ENCODE peak calls at places on chromosome 5, in seven cellular contexts. One of them, this sample, is unnamed.

GRCh38 chr5:133050500-133050899 is 1.3 kb upstream of the HSPA4 start:
- DNase-seq in Peyer's patch: no peak
- DNase-seq in heart left ventricle: no peak
- DNase-seq in GM23338: peak; percentile 89
- DNase-seq in cardiac muscle cell: no peak
- DNase-seq in astrocyte: no peak
- DNase-seq in Caco-2: no peak
- DNase-seq in this sample: no peak

GRCh38 chr5:148632280-148632679 is 22.0 kb downstream of the HTR4 start:
- DNase-seq in cardiac muscle cell: no peak
- DNase-seq in Peyer's patch: no peak
- DNase-seq in Caco-2: no peak
- DNase-seq in astrocyte: no peak
- DNase-seq in GM23338: no peak
- DNase-seq in heart left ventricle: no peak
- DNase-seq in this sample: no peak

GRCh38 chr5:20276061-20276958 is 288.3 kb upstream of the CDH18 start:
- DNase-seq in heart left ventricle: no peak
- DNase-seq in cardiac muscle cell: no peak
- DNase-seq in GM23338: peak; percentile 11
- DNase-seq in Peyer's patch: no peak
- DNase-seq in Caco-2: no peak
- DNase-seq in astrocyte: peak; percentile 95
- DNase-seq in this sample: no peak

GRCh38 chr5:67334383-67334782 is 137.8 kb upstream of the CD180 start:
- DNase-seq in Caco-2: no peak
- DNase-seq in heart left ventricle: no peak
- DNase-seq in cardiac muscle cell: no peak
- DNase-seq in astrocyte: no peak
- DNase-seq in GM23338: no peak
- DNase-seq in Peyer's patch: no peak
- DNase-seq in this sample: no peak

GRCh38 chr5:135039526-135040296 is 5.7 kb upstream of the PITX1 start:
- DNase-seq in astrocyte: no peak
- DNase-seq in GM23338: peak; percentile 79
- DNase-seq in cardiac muscle cell: peak; percentile 38
- DNase-seq in heart left ventricle: no peak
- DNase-seq in Caco-2: no peak
- DNase-seq in Peyer's patch: no peak
- DNase-seq in this sample: no peak

GRCh38 chr5:68239485-68239884 is 23.9 kb downstream of the PIK3R1 start:
- DNase-seq in Peyer's patch: peak; percentile 93
- DNase-seq in cardiac muscle cell: no peak
- DNase-seq in heart left ventricle: peak; percentile 79
- DNase-seq in astrocyte: peak; percentile 91
- DNase-seq in GM23338: peak; percentile 16
- DNase-seq in Caco-2: no peak
- DNase-seq in this sample: peak; percentile 58

GRCh38 chr5:135222171-135222681 is 176.8 kb downstream of the MACROH2A1 start:
- DNase-seq in astrocyte: no peak
- DNase-seq in Caco-2: peak; percentile 27
- DNase-seq in Peyer's patch: peak; percentile 35
- DNase-seq in cardiac muscle cell: no peak
- DNase-seq in heart left ventricle: no peak
- DNase-seq in GM23338: no peak
- DNase-seq in this sample: no peak

GRCh38 chr5:81136557-81136956 is 96.6 kb upstream of the CKMT2 start:
- DNase-seq in GM23338: no peak
- DNase-seq in heart left ventricle: no peak
- DNase-seq in cardiac muscle cell: no peak
- DNase-seq in Peyer's patch: no peak
- DNase-seq in Caco-2: no peak
- DNase-seq in astrocyte: no peak
- DNase-seq in this sample: no peak

GRCh38 chr5:167271061-167271460 is 1020.4 kb upstream of the WWC1 start:
- DNase-seq in Caco-2: no peak
- DNase-seq in astrocyte: no peak
- DNase-seq in cardiac muscle cell: no peak
- DNase-seq in heart left ventricle: no peak
- DNase-seq in GM23338: no peak
- DNase-seq in Peyer's patch: no peak
- DNase-seq in this sample: no peak

GRCh38 chr5:104569621-104570020 is 1007.0 kb upstream of the NUDT12 start:
- DNase-seq in GM23338: no peak
- DNase-seq in Peyer's patch: no peak
- DNase-seq in Caco-2: no peak
- DNase-seq in heart left ventricle: no peak
- DNase-seq in cardiac muscle cell: no peak
- DNase-seq in astrocyte: peak; percentile 16
- DNase-seq in this sample: no peak

GRCh38 chr5:21681906-21682305 is 1171.2 kb downstream of the CDH12 start:
- DNase-seq in heart left ventricle: no peak
- DNase-seq in astrocyte: no peak
- DNase-seq in cardiac muscle cell: no peak
- DNase-seq in Caco-2: no peak
- DNase-seq in Peyer's patch: no peak
- DNase-seq in GM23338: no peak
- DNase-seq in this sample: no peak

GRCh38 chr5:95842955-95843544 is 20.5 kb upstream of the GLRX start:
- DNase-seq in GM23338: peak; percentile 21
- DNase-seq in Peyer's patch: peak; percentile 88
- DNase-seq in astrocyte: peak; percentile 87
- DNase-seq in cardiac muscle cell: peak; percentile 51
- DNase-seq in Caco-2: no peak
- DNase-seq in heart left ventricle: peak; percentile 82
- DNase-seq in this sample: peak; percentile 74

GRCh38 chr5:107966216-107966615 is 295.5 kb upstream of the EFNA5 start:
- DNase-seq in cardiac muscle cell: no peak
- DNase-seq in heart left ventricle: no peak
- DNase-seq in Peyer's patch: no peak
- DNase-seq in astrocyte: no peak
- DNase-seq in GM23338: no peak
- DNase-seq in Caco-2: no peak
- DNase-seq in this sample: no peak

GRCh38 chr5:141234109-141234508 is 11.0 kb downstream of the PCDHB14 start:
- DNase-seq in Caco-2: no peak
- DNase-seq in Peyer's patch: no peak
- DNase-seq in cardiac muscle cell: no peak
- DNase-seq in GM23338: peak; percentile 76
- DNase-seq in astrocyte: no peak
- DNase-seq in heart left ventricle: no peak
- DNase-seq in this sample: no peak
- H3K4me3 ChIP-seq in Caco-2: no peak overlapping the region
- H3K4me3 ChIP-seq in Peyer's patch: no peak overlapping the region
- H3K4me3 ChIP-seq in cardiac muscle cell: no peak overlapping the region
- H3K4me3 ChIP-seq in GM23338: peak overlapping the region; percentile 57
- H3K4me3 ChIP-seq in astrocyte: no peak overlapping the region
- H3K4me3 ChIP-seq in heart left ventricle: peak overlapping the region; percentile 42
- H3K4me3 ChIP-seq in this sample: no peak overlapping the region

GRCh38 chr5:168308976-168309598 is 17.6 kb downstream of the WWC1 start:
- DNase-seq in heart left ventricle: no peak
- DNase-seq in cardiac muscle cell: no peak
- DNase-seq in GM23338: no peak
- DNase-seq in astrocyte: no peak
- DNase-seq in Caco-2: peak; percentile 78
- DNase-seq in Peyer's patch: no peak
- DNase-seq in this sample: no peak

GRCh38 chr5:168312606-168313297 is 21.3 kb downstream of the WWC1 start:
- DNase-seq in heart left ventricle: no peak
- DNase-seq in cardiac muscle cell: no peak
- DNase-seq in Peyer's patch: peak; percentile 54
- DNase-seq in astrocyte: no peak
- DNase-seq in Caco-2: no peak
- DNase-seq in GM23338: no peak
- DNase-seq in this sample: no peak

GRCh38 chr5:168313596-168314204 is 22.3 kb downstream of the WWC1 start:
- DNase-seq in GM23338: no peak
- DNase-seq in heart left ventricle: no peak
- DNase-seq in Caco-2: peak; percentile 74
- DNase-seq in cardiac muscle cell: no peak
- DNase-seq in astrocyte: no peak
- DNase-seq in Peyer's patch: peak; percentile 58
- DNase-seq in this sample: no peak

GRCh38 chr5:168307925-168308584 is 16.6 kb downstream of the WWC1 start:
- DNase-seq in Peyer's patch: no peak
- DNase-seq in GM23338: no peak
- DNase-seq in cardiac muscle cell: no peak
- DNase-seq in Caco-2: no peak
- DNase-seq in astrocyte: no peak
- DNase-seq in heart left ventricle: no peak
- DNase-seq in this sample: no peak

DNA sequence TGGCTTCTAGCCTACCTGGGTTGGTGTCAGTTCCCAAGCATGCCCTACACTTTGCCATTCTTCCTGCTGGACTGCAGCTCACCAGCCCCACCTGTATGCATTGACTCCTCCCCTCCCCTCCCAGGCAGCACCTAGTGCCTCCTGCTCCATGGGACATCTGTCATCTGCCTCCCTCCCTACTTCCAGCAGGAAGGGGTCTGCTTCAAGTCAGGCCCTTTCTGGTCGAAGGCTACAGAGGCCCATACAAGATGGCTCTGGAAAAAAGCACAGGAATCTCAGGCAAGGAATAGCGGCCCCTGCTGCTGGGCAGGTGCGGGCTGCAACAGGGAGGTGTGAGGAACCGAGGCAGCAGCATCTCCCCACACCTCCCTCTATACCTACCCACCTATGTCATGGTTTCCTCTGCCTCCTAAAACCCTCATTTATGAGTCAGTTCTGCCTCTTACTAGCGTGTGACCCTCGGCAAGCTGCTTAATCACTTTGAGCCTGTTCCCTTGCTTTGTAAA is 19.7 kb downstream of the WWC1 start:
- DNase-seq in GM23338: peak; percentile 55
- DNase-seq in astrocyte: no peak
- DNase-seq in heart left ventricle: no peak
- DNase-seq in Caco-2: peak; percentile 71
- DNase-seq in cardiac muscle cell: no peak
- DNase-seq in Peyer's patch: peak; percentile 56
- DNase-seq in this sample: no peak
- TF ChIP-seq CTCF in GM23338: peak; percentile 62
- TF ChIP-seq CTCF in astrocyte: no peak
- TF ChIP-seq CTCF in heart left ventricle: no peak
- TF ChIP-seq CTCF in Caco-2: no peak
- TF ChIP-seq CTCF in cardiac muscle cell: no peak
- TF ChIP-seq CTCF in Peyer's patch: peak; percentile 14
- TF ChIP-seq CTCF in this sample: no peak

GRCh38 chr5:597871-598563 is 14.1 kb upstream of the CEP72 start:
- DNase-seq in heart left ventricle: no peak
- DNase-seq in Caco-2: no peak
- DNase-seq in GM23338: no peak
- DNase-seq in cardiac muscle cell: no peak
- DNase-seq in astrocyte: no peak
- DNase-seq in Peyer's patch: no peak
- DNase-seq in this sample: no peak
- H3K36me3 ChIP-seq in heart left ventricle: no peaks in the 10 kb centered on the region
- H3K36me3 ChIP-seq in Caco-2: no peaks in the 10 kb centered on the region
- H3K36me3 ChIP-seq in GM23338: no peaks in the 10 kb centered on the region
- H3K36me3 ChIP-seq in cardiac muscle cell: no peaks in the 10 kb centered on the region
- H3K36me3 ChIP-seq in astrocyte: no peaks in the 10 kb centered on the region
- H3K36me3 ChIP-seq in Peyer's patch: no peaks in the 10 kb centered on the region
- H3K36me3 ChIP-seq in this sample: no peaks in the 10 kb centered on the region

GRCh38 chr5:5838493-5838892 is 416.0 kb downstream of the ICE1 start:
- DNase-seq in Caco-2: no peak
- DNase-seq in GM23338: peak; percentile 27
- DNase-seq in astrocyte: no peak
- DNase-seq in heart left ventricle: no peak
- DNase-seq in Peyer's patch: no peak
- DNase-seq in cardiac muscle cell: no peak
- DNase-seq in this sample: no peak
- H3K4me3 ChIP-seq in Caco-2: no peak overlapping the region
- H3K4me3 ChIP-seq in GM23338: no peak overlapping the region
- H3K4me3 ChIP-seq in astrocyte: no peak overlapping the region
- H3K4me3 ChIP-seq in heart left ventricle: no peak overlapping the region
- H3K4me3 ChIP-seq in Peyer's patch: no peak overlapping the region
- H3K4me3 ChIP-seq in cardiac muscle cell: no peak overlapping the region
- H3K4me3 ChIP-seq in this sample: no peak overlapping the region

DNA sequence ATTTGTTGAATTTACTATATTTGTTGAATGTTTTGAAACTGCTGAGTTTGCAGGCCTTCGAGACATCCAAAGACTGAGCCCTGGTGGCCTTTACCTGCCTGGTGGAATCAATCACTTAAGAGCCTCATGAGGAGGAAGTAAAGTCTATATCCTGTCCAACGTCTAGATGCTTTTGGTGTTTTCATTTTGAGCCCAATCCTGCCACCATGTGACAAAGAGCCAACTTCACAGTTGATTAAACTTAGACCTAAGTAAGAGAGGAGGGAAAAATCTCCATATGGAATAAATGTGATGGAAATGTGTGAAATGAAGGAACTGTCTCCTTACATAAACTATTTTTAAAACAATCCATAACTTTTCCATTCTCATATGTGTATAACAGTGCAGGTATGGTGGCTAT is 220.1 kb downstream of the PRR16 start:
- DNase-seq in Peyer's patch: no peak
- DNase-seq in GM23338: no peak
- DNase-seq in cardiac muscle cell: no peak
- DNase-seq in heart left ventricle: no peak
- DNase-seq in astrocyte: peak; percentile 21
- DNase-seq in Caco-2: no peak
- DNase-seq in this sample: no peak
- TF ChIP-seq CTCF in Peyer's patch: no peak
- TF ChIP-seq CTCF in GM23338: peak; percentile 33
- TF ChIP-seq CTCF in cardiac muscle cell: no peak
- TF ChIP-seq CTCF in heart left ventricle: no peak
- TF ChIP-seq CTCF in astrocyte: no peak
- TF ChIP-seq CTCF in Caco-2: no peak
- TF ChIP-seq CTCF in this sample: no peak

DNA sequence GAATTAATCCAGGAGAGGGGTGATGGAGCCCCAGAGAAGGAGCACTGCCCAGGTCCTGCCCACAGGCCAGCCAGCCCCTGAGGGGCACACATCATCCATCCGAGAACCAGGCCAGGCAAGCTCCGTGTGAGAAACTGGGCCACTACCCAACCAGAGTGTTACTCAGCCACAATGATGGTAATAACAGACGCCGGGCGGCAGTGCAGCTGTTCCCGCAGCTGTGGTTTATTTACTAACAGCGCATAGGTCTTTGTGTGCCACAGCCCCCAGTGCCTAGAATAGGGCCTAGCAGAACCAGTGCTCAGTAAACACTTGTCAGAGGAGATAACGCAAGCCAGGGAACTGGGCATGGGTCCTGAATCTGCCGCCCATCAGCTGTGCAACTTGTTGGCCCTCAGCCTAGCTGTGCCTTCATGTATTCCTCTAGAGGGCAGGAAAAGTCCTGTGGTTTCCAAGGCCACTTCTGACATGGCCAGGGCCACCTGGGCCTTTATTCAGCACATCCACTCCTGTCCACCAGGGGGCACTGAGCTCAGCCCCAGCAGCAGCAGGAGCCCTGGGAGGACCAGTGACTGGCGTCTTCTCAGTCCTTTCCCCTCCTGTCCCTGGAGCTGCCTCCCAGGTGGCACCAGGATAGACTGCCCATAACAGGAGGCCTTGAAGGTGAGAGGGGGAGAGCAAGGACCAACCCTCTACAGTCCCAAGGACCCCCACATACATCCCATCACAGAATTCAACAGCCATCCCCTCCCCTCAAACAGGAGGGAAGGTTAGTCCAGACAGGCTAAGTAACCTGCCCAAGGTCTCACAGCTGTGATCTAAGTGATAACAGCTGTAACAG is 2.1 kb downstream of the MXD3 start:
- DNase-seq in GM23338: peak; percentile 93
- DNase-seq in heart left ventricle: peak; percentile 66
- DNase-seq in Peyer's patch: peak; percentile 87
- DNase-seq in astrocyte: peak; percentile 27
- DNase-seq in cardiac muscle cell: peak; percentile 74
- DNase-seq in Caco-2: peak; percentile 83
- DNase-seq in this sample: peak; percentile 72
- H3K36me3 ChIP-seq in GM23338: peaks cover 17% of the 10 kb centered on the region
- H3K36me3 ChIP-seq in heart left ventricle: no peaks in the 10 kb centered on the region
- H3K36me3 ChIP-seq in Peyer's patch: peaks cover 25% of the 10 kb centered on the region
- H3K36me3 ChIP-seq in astrocyte: peaks cover 10% of the 10 kb centered on the region
- H3K36me3 ChIP-seq in cardiac muscle cell: peaks cover 9% of the 10 kb centered on the region
- H3K36me3 ChIP-seq in Caco-2: peaks cover 7% of the 10 kb centered on the region
- H3K36me3 ChIP-seq in this sample: peaks cover 12% of the 10 kb centered on the region